ENCODE peak calls at places on chromosomes 11 and 22, in ten cellular contexts. X is dorsolateral prefrontal cortex, F is lower lobe of right lung, E is esophagus squamous epithelium, C is psoas muscle, N is GM12878, Z is brain microvascular endothelial cell, O is fibroblast of lung, G is body of pancreas, V is uterus. B is an unnamed sample.

GRCh38 chr11:74388678-74389327 is 9.4 kb downstream of the PGM2L1 start:
- DNase-seq in X (peak; percentile 51), F (no peak), E (no peak), C (no peak), N (peak; percentile 8), Z (peak; percentile 17), O (peak; percentile 65), G (peak; percentile 65), V (peak; percentile 42), B (peak; percentile 75)

GRCh38 chr11:79198898-79199250 is 242.0 kb downstream of the TENM4 start:
- DNase-seq in X (no peak), F (no peak), E (no peak), C (no peak), N (no peak), Z (peak; percentile 22), O (peak; percentile 55), G (no peak), V (no peak), B (no peak)

GRCh38 chr22:46247443-46247975 is 2.6 kb downstream of the CDPF1 start:
- DNase-seq in X (no peak), F (no peak), E (no peak), C (no peak), N (no peak), Z (no peak), O (no peak), G (no peak), V (no peak), B (no peak)

GRCh38 chr11:87859583-87859982 is 315.7 kb downstream of the RAB38 start:
- DNase-seq in X (no peak), F (no peak), E (no peak), C (no peak), N (no peak), Z (no peak), O (no peak), G (no peak), V (no peak), B (no peak)

GRCh38 chr11:62999649-63000048 is 14.9 kb upstream of the SLC22A6 start:
- DNase-seq in X (no peak), F (no peak), E (no peak), C (no peak), N (no peak), Z (no peak), O (no peak), G (peak; percentile 62), V (no peak), B (no peak)

GRCh38 chr11:67351275-67352005 is 1.9 kb downstream of the POLD4 start:
- DNase-seq in X (peak; percentile 48), F (peak; percentile 77), E (no peak), C (peak; percentile 80), N (no peak), Z (no peak), O (peak; percentile 81), G (peak; percentile 75), V (peak; percentile 68), B (peak; percentile 41)

GRCh38 chr11:110830344-110831141 is 118.3 kb upstream of the ARHGAP20 start:
- DNase-seq in X (no peak), F (no peak), E (no peak), C (no peak), N (no peak), Z (no peak), O (peak; percentile 48), G (no peak), V (no peak), B (no peak)

GRCh38 chr11:75615709-75616108 is 53.1 kb downstream of the MAP6 start:
- DNase-seq in X (no peak), F (no peak), E (no peak), C (no peak), N (no peak), Z (no peak), O (no peak), G (no peak), V (no peak), B (no peak)

DNA sequence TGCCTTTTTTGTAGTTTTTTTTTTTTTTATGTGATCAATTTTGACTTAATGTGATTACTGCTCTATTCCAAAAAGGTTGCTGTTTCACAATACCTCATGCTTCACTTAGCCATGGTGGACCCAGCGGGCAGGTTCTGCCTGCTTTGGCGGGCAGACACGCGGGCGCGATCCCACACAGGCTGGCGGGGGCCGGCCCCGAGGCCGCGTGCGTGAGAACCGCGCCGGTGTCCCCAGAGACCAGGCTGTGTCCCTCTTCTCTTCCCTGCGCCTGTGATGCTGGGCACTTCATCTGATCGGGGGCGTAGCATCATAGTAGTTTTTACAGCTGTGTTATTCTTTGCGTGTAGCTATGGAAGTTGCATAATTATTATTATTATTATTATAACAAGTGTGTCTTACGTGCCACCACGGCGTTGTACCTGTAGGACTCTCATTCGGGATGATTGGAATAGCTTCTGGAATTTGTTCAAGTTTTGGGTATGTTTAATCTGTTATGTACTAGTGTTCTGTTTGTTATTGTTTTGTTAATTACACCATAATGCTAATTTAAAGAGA is 12.5 kb downstream of the CCND1 start:
- DNase-seq in X (no peak), F (no peak), E (no peak), C (no peak), N (no peak), Z (no peak), O (no peak), G (no peak), V (no peak), B (peak; percentile 47)
- H3K27ac ChIP-seq in X (no peak overlapping the region), F (no peak overlapping the region), E (no peak overlapping the region), C (no peak overlapping the region), N (no peak overlapping the region), Z (no peak overlapping the region), O (no peak overlapping the region), G (no peak overlapping the region), V (no peak overlapping the region), B (no peak overlapping the region)

DNA sequence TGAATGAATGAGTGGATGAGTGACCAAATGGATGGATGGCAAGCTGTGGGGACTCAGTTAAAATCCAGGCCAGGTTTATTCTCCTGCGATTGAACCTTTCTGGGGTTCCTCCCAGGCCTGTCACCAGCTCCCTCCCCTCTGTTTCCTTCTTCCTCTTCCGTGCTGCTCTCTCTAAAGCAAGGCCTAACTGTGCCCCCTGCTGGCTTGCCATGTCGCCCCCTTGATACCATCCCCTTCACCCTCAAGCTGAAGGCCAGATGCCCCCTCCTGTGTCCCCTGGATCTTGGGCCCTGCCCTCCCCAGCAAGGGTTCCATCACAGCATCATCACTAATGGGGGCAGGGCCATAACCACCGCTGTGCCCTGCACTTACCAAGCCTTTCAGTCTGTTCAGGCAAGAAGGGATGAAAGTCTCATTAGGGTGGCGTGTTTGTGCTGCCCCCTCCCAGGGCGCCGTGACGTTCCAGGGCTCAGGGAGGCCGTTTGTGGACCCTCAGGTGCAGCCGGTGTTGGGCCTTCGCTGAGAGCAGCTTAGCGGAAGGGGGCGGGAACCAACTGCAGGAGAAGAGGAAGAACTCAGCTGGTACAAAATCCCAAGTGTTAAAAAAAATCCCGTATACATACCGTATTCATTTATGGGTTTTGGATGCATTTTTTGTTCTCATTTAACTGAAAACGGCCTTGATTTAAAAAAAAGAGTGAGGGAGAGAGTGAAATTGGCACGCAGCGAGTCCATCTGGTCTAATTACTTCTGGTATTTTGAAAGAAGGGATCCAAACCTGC is 69.9 kb downstream of the MPPED1 start:
- DNase-seq in X (peak; percentile 20), F (no peak), E (no peak), C (no peak), N (no peak), Z (no peak), O (no peak), G (no peak), V (no peak), B (no peak)
- TF ChIP-seq CTCF in X (peak; percentile 37), F (no peak), E (no peak), C (no peak), N (peak; percentile 26), Z (no peak), O (no peak), G (no peak), V (no peak), B (no peak)

GRCh38 chr22:36329217-36330078 is 58.3 kb downstream of the MYH9 start:
- DNase-seq in X (peak; percentile 54), F (peak; percentile 75), E (no peak), C (no peak), N (no peak), Z (peak; percentile 92), O (peak; percentile 94), G (peak; percentile 56), V (peak; percentile 81), B (peak; percentile 66)

GRCh38 chr22:36326178-36327161 is 61.3 kb downstream of the MYH9 start:
- DNase-seq in X (no peak), F (no peak), E (no peak), C (no peak), N (no peak), Z (no peak), O (no peak), G (no peak), V (no peak), B (peak; percentile 80)

GRCh38 chr22:36330127-36330526 is 57.6 kb downstream of the MYH9 start:
- DNase-seq in X (no peak), F (no peak), E (no peak), C (no peak), N (no peak), Z (no peak), O (no peak), G (no peak), V (no peak), B (no peak)

GRCh38 chr22:36328635-36329216 is 59.0 kb downstream of the MYH9 start:
- DNase-seq in X (peak; percentile 67), F (no peak), E (no peak), C (peak; percentile 79), N (peak; percentile 51), Z (peak; percentile 88), O (peak; percentile 90), G (peak; percentile 63), V (peak; percentile 79), B (peak; percentile 76)

GRCh38 chr22:36327922-36328551 is 59.7 kb downstream of the MYH9 start:
- DNase-seq in X (peak; percentile 60), F (no peak), E (no peak), C (no peak), N (no peak), Z (no peak), O (peak; percentile 85), G (peak; percentile 66), V (no peak), B (peak; percentile 86)
- H3K4me3 ChIP-seq in X (no peak overlapping the region), F (no peak overlapping the region), E (no peak overlapping the region), C (no peak overlapping the region), N (no peak overlapping the region), Z (no peak overlapping the region), O (no peak overlapping the region), G (no peak overlapping the region), V (no peak overlapping the region), B (no peak overlapping the region)

GRCh38 chr11:17207317-17208256 is at the start of gene PIK3C2A:
- DNase-seq in X (peak; percentile 97), F (peak; percentile 98), E (peak; percentile 80), C (peak; percentile 97), N (peak; percentile 64), Z (peak; percentile 92), O (peak; percentile 91), G (peak; percentile 97), V (peak; percentile 95), B (peak; percentile 98)

GRCh38 chr11:17208257-17208999 is 642 bp upstream of the PIK3C2A start:
- DNase-seq in X (no peak), F (no peak), E (no peak), C (no peak), N (no peak), Z (peak; percentile 50), O (peak; percentile 68), G (peak; percentile 69), V (no peak), B (peak; percentile 34)

GRCh38 chr11:17209939-17210245 is 2.1 kb upstream of the PIK3C2A start:
- DNase-seq in X (no peak), F (no peak), E (no peak), C (no peak), N (no peak), Z (no peak), O (no peak), G (no peak), V (no peak), B (no peak)

DNA sequence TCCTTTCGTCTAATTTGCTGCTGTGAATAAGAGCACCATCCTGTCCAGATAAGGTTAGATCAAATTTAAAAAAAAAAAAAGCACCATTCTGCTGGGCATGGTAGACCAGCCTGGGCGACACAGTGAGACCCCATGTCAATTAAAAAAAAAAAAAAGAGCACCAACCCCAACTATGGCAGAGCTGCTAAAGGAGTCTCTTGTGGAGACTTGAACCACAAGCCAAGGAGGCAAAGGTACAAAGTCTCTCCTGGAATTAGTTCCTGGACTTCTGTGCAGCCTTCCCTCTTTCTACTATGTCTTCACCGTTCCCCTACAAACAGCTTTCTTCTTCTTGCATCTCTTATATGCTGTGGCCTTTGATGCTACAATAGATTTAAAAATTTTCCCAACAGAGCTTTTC is 1.3 kb downstream of the PIK3C2A start:
- DNase-seq in X (no peak), F (no peak), E (no peak), C (no peak), N (no peak), Z (no peak), O (no peak), G (no peak), V (no peak), B (no peak)
- H3K27ac ChIP-seq in X (no peak overlapping the region), F (no peak overlapping the region), E (peak overlapping the region; percentile 95), C (peak overlapping the region; percentile 88), N (no peak overlapping the region), Z (no peak overlapping the region), O (no peak overlapping the region), G (no peak overlapping the region), V (peak overlapping the region; percentile 98), B (peak overlapping the region; percentile 100)

B was measured in tibial artery.